ENCODE peak calls at places on chromosomes 12 and 14, in five cellular contexts. P, C, Q, A and U are unnamed samples. For H3K27me3 and H3K4me1, the result is how much of the 10 kb centered on the place peaks cover.

GRCh38 chr12:120474092-120474960 is 4.8 kb upstream of the SRSF9 start:
- DNase-seq in P (no peak), C (no peak), Q (peak), A (no peak), U (no peak)

GRCh38 chr12:122454739-122455138 is 32.3 kb upstream of the CLIP1 start:
- DNase-seq in P (no peak), C (no peak), Q (no peak), A (no peak), U (no peak)

GRCh38 chr14:64844272-64844671 is 35.4 kb downstream of the SPTB start:
- DNase-seq in P (no peak), C (no peak), Q (no peak), A (no peak), U (no peak)

GRCh38 chr14:28057286-28058011 is 709.1 kb upstream of the FOXG1 start:
- DNase-seq in P (no peak), C (no peak), Q (no peak), A (no peak), U (no peak)

GRCh38 chr14:35944847-35945246 is 118.7 kb downstream of the BRMS1L start:
- DNase-seq in P (no peak), C (no peak), Q (peak), A (no peak), U (no peak)

GRCh38 chr14:67748312-67748711 is 46.6 kb downstream of the RDH12 start:
- DNase-seq in P (no peak), C (no peak), Q (no peak), A (no peak), U (no peak)

GRCh38 chr14:103199141-103199540 is 75.9 kb downstream of the TNFAIP2 start:
- DNase-seq in P (no peak), C (no peak), Q (no peak), A (no peak), U (no peak)

GRCh38 chr14:68685419-68686211 is 107.3 kb downstream of the ZFP36L1 start:
- DNase-seq in P (no peak), C (no peak), Q (peak), A (no peak), U (peak)

GRCh38 chr14:94373708-94374107 is 14.7 kb downstream of the SERPINA1 start:
- DNase-seq in P (peak), C (peak), Q (peak), A (no peak), U (no peak)

GRCh38 chr12:114680498-114681148 is 3.4 kb downstream of the TBX3 start:
- DNase-seq in P (no peak), C (no peak), Q (peak), A (no peak), U (no peak)

GRCh38 chr12:114679942-114680341 is 4.0 kb downstream of the TBX3 start:
- DNase-seq in P (no peak), C (no peak), Q (peak), A (no peak), U (no peak)

GRCh38 chr12:114678028-114678427 is 5.9 kb downstream of the TBX3 start:
- DNase-seq in P (no peak), C (no peak), Q (no peak), A (no peak), U (no peak)

GRCh38 chr12:114679452-114679875 is 4.5 kb downstream of the TBX3 start:
- DNase-seq in P (no peak), C (no peak), Q (peak), A (no peak), U (no peak)

DNA sequence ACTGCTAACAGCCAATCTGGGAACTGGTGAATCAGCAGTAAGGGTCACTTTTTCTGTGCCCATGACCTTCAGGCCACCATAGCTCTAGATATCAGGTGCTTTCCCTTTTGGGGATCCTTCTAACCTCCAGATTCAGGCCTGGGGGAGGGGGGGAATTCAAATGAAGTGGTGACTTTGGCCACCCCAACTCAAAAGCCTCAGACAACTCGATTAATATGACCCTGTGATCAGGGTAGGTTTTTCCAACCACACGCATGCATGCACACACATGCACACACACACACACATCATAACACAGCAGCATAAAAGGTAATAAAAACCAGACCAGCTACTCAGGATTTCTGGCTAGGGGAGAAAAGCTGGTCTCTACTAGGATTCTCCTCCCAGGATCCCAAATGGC is 5.3 kb downstream of the TBX3 start:
- DNase-seq in P (no peak), C (no peak), Q (no peak), A (no peak), U (no peak)
- H3K27me3 ChIP-seq in P (under half), C (under half), Q (under half), A (under half), U (under half)

GRCh38 chr14:106844608-106845285 is 1318.4 kb downstream of the TMEM121 start:
- DNase-seq in P (no peak), C (no peak), Q (peak), A (peak), U (peak)
- H3K4me1 ChIP-seq in P (under half), C (under half), Q (under half), A (under half), U (under half)

GRCh38 chr12:97568336-97569180 is 106.0 kb downstream of the RMST start:
- DNase-seq in P (no peak), C (no peak), Q (peak), A (no peak), U (no peak)
- H3K27me3 ChIP-seq in P (under half), C (under half), Q (under half), A (under half), U (under half)

GRCh38 chr14:98189944-98190343 is 1082.1 kb downstream of the BCL11B start:
- DNase-seq in P (no peak), C (no peak), Q (no peak), A (no peak), U (no peak)

GRCh38 chr14:98189077-98189476 is 1082.9 kb downstream of the BCL11B start:
- DNase-seq in P (no peak), C (no peak), Q (no peak), A (peak), U (no peak)

GRCh38 chr14:98187302-98187701 is 1084.7 kb downstream of the BCL11B start:
- DNase-seq in P (no peak), C (no peak), Q (no peak), A (no peak), U (no peak)

GRCh38 chr14:98186140-98186539 is 1085.9 kb downstream of the BCL11B start:
- DNase-seq in P (no peak), C (no peak), Q (peak), A (no peak), U (no peak)

GRCh38 chr14:98189521-98189920 is 1082.5 kb downstream of the BCL11B start:
- DNase-seq in P (no peak), C (no peak), Q (no peak), A (no peak), U (no peak)
- H3K4me1 ChIP-seq in P (under half), C (under half), Q (under half), A (under half), U (half or more)

GRCh38 chr14:20686386-20687143 is 2.0 kb upstream of the ANG start:
- DNase-seq in P (no peak), C (no peak), Q (no peak), A (no peak), U (no peak)
- H3K27me3 ChIP-seq in P (under half), C (under half), Q (under half), A (under half), U (under half)

DNA sequence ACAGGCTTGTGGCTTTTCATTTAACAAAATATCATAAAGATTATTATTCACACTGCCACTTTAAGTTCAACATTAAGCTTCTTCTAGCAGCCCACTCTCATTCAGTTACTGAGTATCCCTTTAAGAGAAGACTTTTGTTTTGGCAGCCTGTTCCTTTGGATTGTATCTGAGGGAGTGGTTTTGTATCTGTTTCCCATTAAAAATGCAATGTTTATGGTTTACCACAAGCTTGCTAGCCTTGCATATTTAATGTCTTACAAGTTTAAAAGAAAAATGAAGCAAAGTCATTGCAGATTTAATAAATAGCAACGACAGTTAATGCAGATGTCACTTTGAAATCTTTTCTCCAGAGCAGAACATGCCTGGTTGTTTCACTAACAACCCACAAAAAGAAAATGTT is 2.0 kb downstream of the DCN start:
- DNase-seq in P (no peak), C (no peak), Q (no peak), A (no peak), U (no peak)
- H3K4me1 ChIP-seq in P (under half), C (under half), Q (under half), A (under half), U (under half)

GRCh38 chr12:2574536-2574935 is 220.2 kb upstream of the FKBP4 start:
- DNase-seq in P (no peak), C (no peak), Q (no peak), A (no peak), U (no peak)

GRCh38 chr12:2570562-2570961 is 224.2 kb upstream of the FKBP4 start:
- DNase-seq in P (no peak), C (no peak), Q (no peak), A (no peak), U (no peak)

GRCh38 chr12:2578772-2579171 is 216.0 kb upstream of the FKBP4 start:
- DNase-seq in P (no peak), C (no peak), Q (no peak), A (no peak), U (no peak)

GRCh38 chr12:2578191-2578590 is 216.6 kb upstream of the FKBP4 start:
- DNase-seq in P (no peak), C (no peak), Q (no peak), A (no peak), U (no peak)

DNA sequence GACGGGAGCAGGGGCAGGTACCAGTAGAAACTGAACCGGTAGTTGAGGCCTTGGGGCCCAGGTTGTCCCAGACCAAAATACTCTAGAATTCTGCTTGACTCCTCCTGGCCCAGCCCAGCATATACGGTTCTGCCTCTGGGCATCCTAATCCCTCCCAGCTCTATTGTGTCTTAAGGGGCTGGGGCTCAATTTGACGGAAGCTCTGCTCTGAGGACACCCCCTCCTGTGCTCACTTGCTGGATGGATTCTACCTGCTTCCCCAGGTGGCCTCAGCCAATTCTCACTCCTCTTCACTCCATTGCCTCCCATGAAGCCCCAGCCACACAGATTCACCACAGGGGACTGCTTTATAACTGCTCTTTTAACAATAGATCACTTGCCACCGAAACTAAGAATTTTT is 219.5 kb upstream of the FKBP4 start:
- DNase-seq in P (no peak), C (no peak), Q (no peak), A (no peak), U (no peak)
- H3K27me3 ChIP-seq in P (under half), C (under half), Q (under half), A (under half), U (under half)

DNA sequence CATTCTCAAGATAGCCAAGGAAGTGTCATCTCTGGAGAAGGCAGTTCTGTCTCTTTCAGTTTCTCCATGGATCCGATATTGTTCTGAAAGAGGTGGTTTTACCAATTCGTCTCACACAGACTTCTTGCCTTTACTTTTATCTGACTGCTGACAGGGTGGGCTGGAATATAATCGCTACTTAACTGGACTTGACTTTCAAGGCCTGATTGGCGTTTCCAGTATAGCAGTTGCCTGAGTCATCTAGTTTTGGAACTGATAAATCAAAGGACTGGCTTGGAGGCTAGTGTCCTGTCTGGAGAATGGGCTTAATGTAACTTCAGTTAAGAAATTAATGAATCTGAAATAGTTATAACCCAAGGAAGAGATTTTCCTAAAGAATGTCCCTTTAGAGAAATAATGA is 21.6 kb downstream of the PRKCH start:
- DNase-seq in P (no peak), C (no peak), Q (no peak), A (no peak), U (no peak)
- H3K4me1 ChIP-seq in P (under half), C (under half), Q (under half), A (under half), U (half or more)

GRCh38 chr14:104658325-104658712 is 31.1 kb upstream of the INF2 start:
- DNase-seq in P (no peak), C (no peak), Q (no peak), A (no peak), U (no peak)
- H3K27me3 ChIP-seq in P (under half), C (under half), Q (under half), A (under half), U (under half)